ENCODE peak calls at places on chromosome 10, in four cellular contexts. C, P, O and Y are unnamed samples.

GRCh38 chr10:104318096-104318725 is 20.1 kb downstream of the ITPRIP start:
- DNase-seq in O (no peak), P (no peak), C (no peak), Y (no peak)

GRCh38 chr10:6005856-6006390 is 28.6 kb upstream of the IL15RA start:
- DNase-seq in C (no peak), O (no peak), P (no peak), Y (no peak)

GRCh38 chr10:95758351-95759025 is 2.5 kb downstream of the ENTPD1 start:
- DNase-seq in O (peak; percentile 92), C (peak; percentile 8), P (no peak), Y (no peak)

GRCh38 chr10:48878091-48878490 is 61.5 kb downstream of the LRRC18 start:
- DNase-seq in C (no peak), P (no peak), O (no peak), Y (no peak)

GRCh38 chr10:122245897-122246296 is 25.2 kb upstream of the BTBD16 start:
- DNase-seq in O (no peak), P (no peak), C (no peak), Y (no peak)

GRCh38 chr10:30039567-30039966 is 19.8 kb downstream of the JCAD start:
- DNase-seq in P (no peak), C (no peak), O (no peak), Y (no peak)

GRCh38 chr10:19935106-19935505 is 118.9 kb downstream of the PLXDC2 start:
- DNase-seq in P (no peak), C (no peak), O (no peak), Y (no peak)

GRCh38 chr10:124353896-124354295 is 64.8 kb downstream of the OAT start:
- DNase-seq in C (no peak), O (no peak), P (no peak), Y (no peak)

GRCh38 chr10:66755474-66755873 is 170.4 kb upstream of the LRRTM3 start:
- DNase-seq in P (no peak), C (no peak), O (no peak), Y (no peak)

GRCh38 chr10:27319752-27320561 is 79.4 kb upstream of the ACBD5 start:
- DNase-seq in P (peak; percentile 26), C (peak; percentile 6), O (no peak), Y (peak; percentile 92)

GRCh38 chr10:117612113-117612512 is 69.6 kb downstream of the EMX2 start:
- DNase-seq in O (no peak), C (no peak), P (no peak), Y (no peak)

GRCh38 chr10:8588135-8588534 is 533.6 kb downstream of the GATA3 start:
- DNase-seq in P (no peak), C (no peak), O (no peak), Y (no peak)

GRCh38 chr10:122347162-122347561 is 27.3 kb upstream of the PLEKHA1 start:
- DNase-seq in O (no peak), C (no peak), P (no peak), Y (no peak)

GRCh38 chr10:8187171-8187666 is 132.7 kb downstream of the GATA3 start:
- DNase-seq in P (no peak), O (no peak), C (no peak), Y (no peak)

GRCh38 chr10:124710266-124710881 is 33.8 kb downstream of the FAM53B start:
- DNase-seq in O (no peak), C (no peak), P (no peak), Y (no peak)

GRCh38 chr10:43372751-43373445 is 1.5 kb downstream of the FXYD4 start:
- DNase-seq in O (no peak), P (no peak), C (no peak), Y (no peak)

DNA sequence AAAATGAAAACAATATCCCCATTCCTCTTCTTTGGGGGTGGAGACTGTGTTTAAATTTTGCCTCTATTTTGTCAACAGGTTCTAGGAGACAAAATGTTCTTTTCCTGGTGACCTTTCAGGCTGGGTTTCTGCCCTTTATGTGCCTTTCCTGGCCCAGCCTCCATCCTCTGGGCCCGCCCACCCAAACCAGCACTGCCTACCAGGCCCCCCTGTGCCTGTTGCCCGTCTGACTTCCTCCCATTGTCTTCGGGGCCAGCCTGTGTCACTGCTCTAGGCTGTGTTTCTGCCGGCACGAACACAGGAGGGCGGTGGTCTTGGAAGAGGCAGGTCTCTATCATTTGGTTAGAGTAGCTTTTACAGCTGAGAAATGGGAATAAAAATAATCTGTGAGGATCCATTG is 13.9 kb downstream of the TSPAN14 start:
- DNase-seq in O (no peak), P (no peak), C (peak; percentile 57), Y (no peak)
- TF ChIP-seq SPI1 in O (peak; percentile 41), P (peak; percentile 2), C (peak; percentile 42), Y (no peak)

GRCh38 chr10:132313305-132313704 is 5.6 kb upstream of the STK32C start:
- DNase-seq in P (no peak), C (no peak), O (no peak), Y (no peak)

GRCh38 chr10:132309879-132310591 is 2.3 kb upstream of the STK32C start:
- DNase-seq in C (no peak), O (no peak), P (no peak), Y (no peak)

GRCh38 chr10:132309466-132309865 is 1.7 kb upstream of the STK32C start:
- DNase-seq in P (no peak), O (no peak), C (no peak), Y (no peak)

GRCh38 chr10:132310701-132311337 is 3.1 kb upstream of the STK32C start:
- DNase-seq in O (no peak), P (no peak), C (no peak), Y (no peak)

DNA sequence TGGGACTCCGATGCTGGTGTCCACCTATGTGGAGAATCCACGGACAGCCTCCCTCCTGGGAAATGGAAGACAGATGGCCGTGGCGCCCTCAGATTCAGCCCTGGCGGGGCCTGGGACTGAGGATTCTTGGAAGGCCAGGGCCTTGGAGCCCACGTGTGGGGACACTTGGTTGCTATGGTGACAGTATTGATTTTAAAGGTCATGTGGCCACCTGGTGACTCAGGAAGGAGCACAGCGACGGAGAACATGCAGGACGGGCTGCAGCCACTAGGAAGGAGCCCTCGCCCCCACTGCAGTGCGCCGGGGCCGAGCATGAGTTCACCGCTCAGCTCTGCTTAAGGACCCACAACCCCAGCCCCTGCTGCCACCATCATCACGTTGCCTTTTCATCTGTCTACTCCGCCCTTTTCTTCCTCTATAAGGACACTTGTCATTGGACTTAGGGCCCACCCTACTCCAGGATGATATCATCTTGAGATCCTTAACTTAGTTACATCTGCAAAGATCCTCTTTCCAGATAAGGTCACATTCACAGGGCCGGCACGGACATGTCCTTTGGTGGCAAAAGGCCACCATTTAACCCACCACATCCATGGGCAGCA is 3.7 kb upstream of the STK32C start:
- DNase-seq in P (no peak), O (no peak), C (peak; percentile 64), Y (no peak)
- TF ChIP-seq SPI1 in P (no peak), O (no peak), C (no peak), Y (no peak)

DNA sequence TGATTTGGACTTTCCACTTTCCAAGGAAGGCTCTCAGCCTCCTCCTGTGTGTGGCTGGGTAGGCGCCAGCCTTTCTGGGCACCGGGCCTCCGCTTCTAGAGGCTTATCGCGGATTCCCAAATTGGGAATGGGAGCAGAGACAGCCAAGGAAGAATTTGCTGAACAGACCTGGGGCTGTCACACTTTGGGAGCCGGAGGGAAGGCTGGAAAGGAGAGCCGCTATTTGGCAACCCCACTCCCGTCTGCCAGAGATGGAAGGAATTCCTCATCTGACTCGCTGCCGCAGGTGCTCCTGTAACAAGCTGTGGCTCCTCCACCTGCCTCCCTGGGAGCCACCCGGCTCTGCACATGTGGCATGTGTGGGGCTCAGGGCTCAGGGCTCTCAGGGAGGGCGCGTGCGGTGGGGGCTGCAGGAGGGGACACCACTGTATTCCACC is 50.8 kb upstream of the ECHDC3 start:
- DNase-seq in O (no peak), C (no peak), P (no peak), Y (no peak)
- TF ChIP-seq SPI1 in O (no peak), C (no peak), P (no peak), Y (no peak)

DNA sequence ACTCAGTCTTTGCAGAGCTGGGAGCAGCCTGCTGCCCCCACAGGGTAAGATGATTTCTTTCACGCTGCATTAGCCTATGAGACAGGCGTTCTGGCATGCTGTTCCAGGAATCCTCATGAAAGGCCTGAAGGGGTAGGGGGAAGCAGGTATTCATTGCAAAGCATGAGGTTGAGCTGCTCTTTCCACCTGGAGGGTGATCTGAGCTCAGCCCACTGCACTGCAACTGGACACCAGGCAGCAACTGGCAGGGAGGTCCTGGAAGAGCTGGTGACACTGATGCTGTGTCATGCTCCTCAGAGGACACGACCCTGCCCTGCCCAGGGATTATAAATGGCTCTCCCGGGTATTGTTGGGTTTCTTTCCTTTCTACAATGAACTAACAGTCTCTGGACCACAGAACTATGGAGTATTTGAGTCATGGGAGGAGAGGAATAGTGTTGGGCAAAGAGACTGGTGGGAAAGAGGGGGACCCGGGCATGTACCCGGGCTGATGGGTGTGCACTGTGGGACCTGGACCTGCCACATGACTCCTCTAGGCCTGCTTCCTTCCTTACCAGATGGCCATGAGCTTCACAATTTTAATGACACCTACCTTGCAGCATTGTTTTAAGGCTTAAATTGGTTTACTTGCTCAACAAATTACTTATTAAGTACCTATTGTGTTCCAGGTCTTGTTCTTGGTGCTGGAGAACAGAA is 24.3 kb downstream of the SLC25A28 start:
- DNase-seq in C (no peak), P (no peak), O (no peak), Y (no peak)
- TF ChIP-seq SPI1 in C (no peak), P (no peak), O (no peak), Y (no peak)

DNA sequence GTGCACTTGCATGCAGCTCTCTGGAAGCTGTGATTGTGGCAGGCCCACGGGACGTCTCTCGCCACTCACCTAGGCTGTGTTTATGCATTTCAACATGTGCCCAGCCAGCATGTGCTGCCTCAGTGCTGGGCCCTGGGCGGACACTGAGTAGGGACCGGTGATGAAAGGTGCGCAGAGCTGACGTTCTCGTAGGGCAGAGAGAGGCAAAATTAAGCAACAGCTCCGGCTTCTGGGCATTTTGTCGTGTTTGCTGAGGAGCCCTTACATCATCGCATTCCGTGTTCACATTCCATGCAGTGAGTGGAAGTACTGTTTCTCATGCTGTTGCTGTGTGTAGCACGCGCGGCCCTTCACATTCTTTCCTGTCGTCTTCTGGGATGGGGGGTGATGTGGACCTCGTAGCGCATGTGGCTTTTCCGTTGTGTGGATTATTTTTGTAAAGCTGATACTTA is 50.5 kb downstream of the PRF1 start:
- DNase-seq in P (no peak), O (no peak), C (no peak), Y (no peak)
- TF ChIP-seq SPI1 in P (no peak), O (no peak), C (no peak), Y (no peak)

GRCh38 chr10:80553436-80553835 is 15.7 kb downstream of the SH2D4B start:
- DNase-seq in O (no peak), P (no peak), C (no peak), Y (no peak)

GRCh38 chr10:80552151-80552646 is 14.5 kb downstream of the SH2D4B start:
- DNase-seq in O (no peak), C (no peak), P (no peak), Y (no peak)

GRCh38 chr10:80554050-80554449 is 16.3 kb downstream of the SH2D4B start:
- DNase-seq in C (no peak), P (no peak), O (no peak), Y (no peak)

GRCh38 chr10:80555415-80555814 is 17.7 kb downstream of the SH2D4B start:
- DNase-seq in P (no peak), O (no peak), C (no peak), Y (no peak)
- TF ChIP-seq SPI1 in P (no peak), O (no peak), C (no peak), Y (no peak)

DNA sequence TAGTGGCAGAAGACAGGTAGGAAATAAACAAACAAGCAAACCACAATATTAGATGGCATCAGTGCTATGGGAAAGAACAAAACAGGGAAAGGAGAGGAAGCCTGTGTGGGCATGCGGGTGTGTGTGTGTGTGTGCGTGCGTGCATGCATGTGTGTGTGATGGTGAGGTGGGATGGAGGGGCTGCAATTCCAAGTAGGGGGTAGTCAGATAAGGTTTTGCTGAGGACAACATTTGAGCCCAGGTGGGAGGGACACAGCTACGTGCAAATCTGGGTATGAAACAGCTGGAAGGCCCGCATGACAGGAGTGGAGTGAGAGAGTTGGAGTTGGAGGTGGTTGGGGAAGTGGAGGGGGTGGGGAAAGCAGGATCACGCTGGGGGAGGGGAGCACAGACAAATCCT is 121.0 kb upstream of the PARD3 start:
- DNase-seq in P (no peak), O (no peak), C (no peak), Y (no peak)
- TF ChIP-seq SPI1 in P (no peak), O (no peak), C (no peak), Y (no peak)